ENCODE peak calls at places on chromosomes 13 and 19, in six cellular contexts. L, X, C, S, M and F are unnamed samples.

GRCh38 chr13:102847272-102848234 is 1.7 kb downstream of the ERCC5 start:
- DNase-seq in L (peak; percentile 60), X (peak; percentile 54), C (peak; percentile 61), S (peak; percentile 27), M (no peak), F (peak; percentile 73)

GRCh38 chr13:19713186-19713965 is 69.4 kb downstream of the PSPC1 start:
- DNase-seq in L (peak; percentile 72), X (peak; percentile 85), C (peak; percentile 52), S (no peak), M (peak; percentile 16), F (peak; percentile 40)

GRCh38 chr19:14475251-14476073 is at the start of gene PTGER1:
- DNase-seq in L (peak; percentile 35), X (peak; percentile 35), C (peak; percentile 57), S (peak; percentile 41), M (no peak), F (peak; percentile 25)

GRCh38 chr13:94312511-94313191 is 166.8 kb downstream of the DCT start:
- DNase-seq in L (no peak), X (no peak), C (peak; percentile 49), S (no peak), M (no peak), F (no peak)

GRCh38 chr19:35296644-35297514 is 4.9 kb downstream of the MAG start:
- DNase-seq in L (no peak), X (no peak), C (no peak), S (peak; percentile 39), M (no peak), F (no peak)

GRCh38 chr13:82627183-82627582 is 1255.1 kb downstream of the SLITRK1 start:
- DNase-seq in L (no peak), X (peak; percentile 91), C (no peak), S (peak; percentile 10), M (peak; percentile 63), F (peak; percentile 43)

GRCh38 chr19:5018224-5019015 is 49.5 kb downstream of the KDM4B start:
- DNase-seq in L (peak; percentile 77), X (peak; percentile 65), C (no peak), S (no peak), M (no peak), F (peak; percentile 70)

GRCh38 chr13:62110079-62110478 is 694.4 kb upstream of the PCDH20 start:
- DNase-seq in L (no peak), X (no peak), C (no peak), S (no peak), M (no peak), F (no peak)

GRCh38 chr13:59728896-59729545 is 434.7 kb downstream of the DIAPH3 start:
- DNase-seq in L (no peak), X (no peak), C (no peak), S (no peak), M (no peak), F (no peak)

GRCh38 chr19:7194566-7194965 is 99.6 kb downstream of the INSR start:
- DNase-seq in L (no peak), X (no peak), C (no peak), S (no peak), M (no peak), F (no peak)

GRCh38 chr13:28623782-28624706 is 34.9 kb upstream of the POMP start:
- DNase-seq in L (peak; percentile 32), X (peak; percentile 40), C (peak; percentile 27), S (no peak), M (no peak), F (no peak)

GRCh38 chr13:80605007-80605406 is 264.1 kb upstream of the SPRY2 start:
- DNase-seq in L (no peak), X (no peak), C (no peak), S (no peak), M (no peak), F (no peak)

GRCh38 chr13:99218969-99219368 is 18.3 kb downstream of the UBAC2 start:
- DNase-seq in L (no peak), X (no peak), C (no peak), S (no peak), M (no peak), F (no peak)

GRCh38 chr13:21043898-21044297 is 17.5 kb downstream of the LATS2 start:
- DNase-seq in L (peak; percentile 92), X (peak; percentile 96), C (peak; percentile 70), S (no peak), M (peak; percentile 89), F (peak; percentile 97)

GRCh38 chr13:100156786-100157185 is 67.9 kb downstream of the PCCA start:
- DNase-seq in L (peak; percentile 35), X (no peak), C (no peak), S (no peak), M (no peak), F (peak; percentile 31)

GRCh38 chr19:50501568-50502475 is 9.2 kb downstream of the JOSD2 start:
- DNase-seq in L (no peak), X (no peak), C (no peak), S (no peak), M (no peak), F (no peak)

GRCh38 chr19:40689339-40690049 is 957 bp downstream of the NUMBL start:
- DNase-seq in L (no peak), X (no peak), C (peak; percentile 27), S (no peak), M (no peak), F (peak; percentile 15)

GRCh38 chr13:27973291-27973690 is 4.2 kb upstream of the CDX2 start:
- DNase-seq in L (no peak), X (no peak), C (no peak), S (no peak), M (no peak), F (no peak)

GRCh38 chr19:5103061-5103701 is 134.3 kb downstream of the KDM4B start:
- DNase-seq in L (peak; percentile 54), X (peak; percentile 12), C (peak; percentile 80), S (no peak), M (no peak), F (peak; percentile 79)

GRCh38 chr13:73075546-73075945 is 16.7 kb downstream of the KLF5 start:
- DNase-seq in L (no peak), X (no peak), C (no peak), S (no peak), M (no peak), F (no peak)

GRCh38 chr19:42254083-42254849 is 662 bp downstream of the ERF start:
- DNase-seq in L (peak; percentile 66), X (peak; percentile 32), C (peak; percentile 86), S (peak; percentile 92), M (no peak), F (no peak)

GRCh38 chr19:17296278-17296677 is 6.9 kb downstream of the ABHD8 start:
- DNase-seq in L (no peak), X (peak; percentile 36), C (no peak), S (peak; percentile 73), M (no peak), F (no peak)
- TF ChIP-seq CTCF in L (no peak), X (peak; percentile 26), C (no peak), S (no peak), M (no peak), F (no peak)

GRCh38 chr13:25267715-25268114 is 19.6 kb downstream of the MTMR6 start:
- DNase-seq in L (peak; percentile 23), X (peak; percentile 26), C (peak; percentile 54), S (peak; percentile 10), M (no peak), F (peak; percentile 24)
- TF ChIP-seq CTCF in L (peak; percentile 20), X (peak; percentile 35), C (peak; percentile 63), S (no peak), M (peak; percentile 31), F (peak; percentile 34)

DNA sequence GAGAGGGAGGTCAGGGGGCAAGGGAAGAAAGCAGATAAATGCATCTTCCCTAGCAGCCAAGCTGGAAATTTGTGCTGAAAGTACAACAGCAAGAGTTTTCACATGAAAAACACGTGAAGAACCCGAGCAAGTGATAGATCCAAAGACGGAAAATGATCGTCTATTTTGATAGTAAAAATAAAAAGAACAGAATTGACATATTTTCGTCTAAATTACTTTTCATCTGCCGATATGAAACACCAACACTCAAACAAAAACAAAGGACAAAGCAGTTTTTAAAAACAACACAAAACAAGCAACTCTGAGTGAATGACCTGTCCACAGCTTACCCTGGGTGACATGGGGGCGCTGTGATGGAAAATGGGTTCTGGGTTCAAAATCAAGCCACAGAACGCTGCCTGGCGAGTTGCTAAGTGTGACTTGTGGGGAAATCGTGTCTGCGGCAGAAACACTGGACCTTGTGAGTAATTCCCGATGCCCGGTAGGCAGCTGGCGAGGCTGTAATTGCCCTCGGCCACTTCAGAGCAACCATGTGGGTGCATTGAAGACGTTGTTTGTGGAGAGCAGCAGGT is 7.3 kb downstream of the SOX1 start:
- DNase-seq in L (no peak), X (no peak), C (no peak), S (no peak), M (no peak), F (no peak)
- TF ChIP-seq CTCF in L (no peak), X (no peak), C (peak; percentile 17), S (no peak), M (no peak), F (no peak)

GRCh38 chr19:43779820-43780219 is 953 bp downstream of the KCNN4 start:
- DNase-seq in L (no peak), X (no peak), C (no peak), S (peak; percentile 55), M (no peak), F (no peak)
- TF ChIP-seq CTCF in L (peak; percentile 5), X (no peak), C (no peak), S (peak; percentile 51), M (no peak), F (peak; percentile 7)

DNA sequence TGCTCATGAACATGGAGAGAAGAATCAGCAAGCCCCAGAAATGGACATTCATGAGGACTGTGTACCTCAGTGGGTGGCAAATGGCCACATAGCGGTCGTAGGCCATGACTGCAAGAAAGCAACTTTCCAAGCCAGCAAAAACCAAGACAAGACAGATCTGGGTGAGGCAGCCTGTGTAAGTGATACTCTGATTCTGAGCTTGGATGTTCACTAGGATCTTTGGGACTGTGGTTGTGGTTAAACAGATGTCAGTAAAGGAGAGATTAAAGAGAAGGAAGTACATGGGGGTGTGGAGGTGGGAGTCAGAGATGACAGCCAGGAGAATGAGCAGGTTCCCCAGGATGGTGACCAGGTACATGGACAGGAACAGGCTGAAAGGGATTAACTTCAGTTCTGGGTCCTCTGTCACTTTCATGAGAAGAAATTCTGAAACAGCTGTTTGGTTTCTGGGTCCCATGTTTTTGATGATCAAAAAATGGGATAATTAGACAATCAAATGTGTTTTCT is at the start of gene OR7G1:
- DNase-seq in L (no peak), X (no peak), C (no peak), S (no peak), M (no peak), F (no peak)
- TF ChIP-seq CTCF in L (no peak), X (no peak), C (no peak), S (no peak), M (no peak), F (no peak)

DNA sequence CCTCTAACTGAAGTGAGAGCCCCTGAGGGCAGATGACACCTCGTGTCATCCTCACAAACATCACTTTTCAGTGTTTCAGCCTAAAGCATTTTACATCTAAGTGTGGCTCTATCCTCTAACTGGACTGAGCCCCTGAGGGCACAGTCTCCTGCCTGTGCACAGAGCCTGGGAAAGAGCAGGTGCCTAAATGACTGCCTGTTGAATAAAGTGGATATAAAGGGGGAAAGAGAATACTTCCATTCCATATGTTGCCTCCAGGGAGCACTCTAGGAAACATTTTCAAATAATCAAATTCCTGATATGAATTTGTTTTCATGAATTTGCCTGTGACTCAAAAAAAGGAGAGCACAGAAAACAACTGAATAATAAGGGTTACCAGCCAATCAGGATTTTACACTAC is 32.2 kb downstream of the CNMD start:
- DNase-seq in L (peak; percentile 5), X (no peak), C (peak; percentile 23), S (no peak), M (no peak), F (no peak)
- TF ChIP-seq CTCF in L (no peak), X (peak; percentile 15), C (peak; percentile 35), S (no peak), M (no peak), F (no peak)